ENCODE peak calls at places on chromosomes 12 and 14, in seven cellular contexts. One of them, this sample, is unnamed. For H3K4me1, the result is how much of the 10 kb centered on the place peaks cover.

GRCh38 chr14:23569443-23570151 is 2.0 kb upstream of the AP1G2 start:
- DNase-seq in suprapubic skin: no peak
- DNase-seq in adrenal gland: no peak
- DNase-seq in mammary epithelial cell: peak
- DNase-seq in aorta: no peak
- DNase-seq in colonic mucosa: peak
- DNase-seq in tibial artery: no peak
- DNase-seq in this sample: no peak

GRCh38 chr12:77940011-77940423 is 109.3 kb downstream of the NAV3 start:
- DNase-seq in suprapubic skin: no peak
- DNase-seq in adrenal gland: peak
- DNase-seq in mammary epithelial cell: peak
- DNase-seq in aorta: no peak
- DNase-seq in colonic mucosa: no peak
- DNase-seq in tibial artery: no peak
- DNase-seq in this sample: no peak

GRCh38 chr12:51911788-51912711 is 4.7 kb downstream of the ACVRL1 start:
- DNase-seq in suprapubic skin: no peak
- DNase-seq in adrenal gland: peak
- DNase-seq in mammary epithelial cell: no peak
- DNase-seq in aorta: peak
- DNase-seq in colonic mucosa: peak
- DNase-seq in tibial artery: peak
- DNase-seq in this sample: peak

GRCh38 chr14:100790785-100791667 is 34.9 kb upstream of the MEG3 start:
- DNase-seq in suprapubic skin: no peak
- DNase-seq in adrenal gland: no peak
- DNase-seq in mammary epithelial cell: no peak
- DNase-seq in aorta: peak
- DNase-seq in colonic mucosa: no peak
- DNase-seq in tibial artery: no peak
- DNase-seq in this sample: peak

GRCh38 chr12:66708704-66709443 is 30.0 kb upstream of the GRIP1 start:
- DNase-seq in suprapubic skin: no peak
- DNase-seq in adrenal gland: no peak
- DNase-seq in mammary epithelial cell: no peak
- DNase-seq in aorta: no peak
- DNase-seq in colonic mucosa: no peak
- DNase-seq in tibial artery: no peak
- DNase-seq in this sample: no peak

GRCh38 chr12:76927170-76927784 is 48.5 kb upstream of the CSRP2 start:
- DNase-seq in suprapubic skin: no peak
- DNase-seq in adrenal gland: peak
- DNase-seq in mammary epithelial cell: peak
- DNase-seq in aorta: no peak
- DNase-seq in colonic mucosa: peak
- DNase-seq in tibial artery: peak
- DNase-seq in this sample: no peak

GRCh38 chr12:121652767-121653497 is 16.5 kb downstream of the MORN3 start:
- DNase-seq in suprapubic skin: no peak
- DNase-seq in adrenal gland: no peak
- DNase-seq in mammary epithelial cell: no peak
- DNase-seq in aorta: peak
- DNase-seq in colonic mucosa: no peak
- DNase-seq in tibial artery: peak
- DNase-seq in this sample: peak

GRCh38 chr14:21543426-21544350 is 17.5 kb upstream of the SALL2 start:
- DNase-seq in suprapubic skin: no peak
- DNase-seq in adrenal gland: no peak
- DNase-seq in mammary epithelial cell: no peak
- DNase-seq in aorta: no peak
- DNase-seq in colonic mucosa: no peak
- DNase-seq in tibial artery: no peak
- DNase-seq in this sample: no peak

GRCh38 chr14:52015411-52016030 is 26.2 kb downstream of the RTRAF start:
- DNase-seq in suprapubic skin: no peak
- DNase-seq in adrenal gland: peak
- DNase-seq in mammary epithelial cell: no peak
- DNase-seq in aorta: no peak
- DNase-seq in colonic mucosa: no peak
- DNase-seq in tibial artery: no peak
- DNase-seq in this sample: no peak

GRCh38 chr14:74357585-74357984 is 9.3 kb downstream of the VRTN start:
- DNase-seq in suprapubic skin: no peak
- DNase-seq in adrenal gland: no peak
- DNase-seq in mammary epithelial cell: no peak
- DNase-seq in aorta: no peak
- DNase-seq in colonic mucosa: no peak
- DNase-seq in tibial artery: no peak
- DNase-seq in this sample: no peak

GRCh38 chr12:89873745-89874144 is 165.1 kb upstream of the ATP2B1 start:
- DNase-seq in suprapubic skin: no peak
- DNase-seq in adrenal gland: no peak
- DNase-seq in mammary epithelial cell: no peak
- DNase-seq in aorta: no peak
- DNase-seq in colonic mucosa: no peak
- DNase-seq in tibial artery: no peak
- DNase-seq in this sample: no peak

GRCh38 chr12:779745-780734 is 27.7 kb downstream of the WNK1 start:
- DNase-seq in suprapubic skin: no peak
- DNase-seq in adrenal gland: no peak
- DNase-seq in mammary epithelial cell: peak
- DNase-seq in aorta: no peak
- DNase-seq in colonic mucosa: no peak
- DNase-seq in tibial artery: no peak
- DNase-seq in this sample: no peak

DNA sequence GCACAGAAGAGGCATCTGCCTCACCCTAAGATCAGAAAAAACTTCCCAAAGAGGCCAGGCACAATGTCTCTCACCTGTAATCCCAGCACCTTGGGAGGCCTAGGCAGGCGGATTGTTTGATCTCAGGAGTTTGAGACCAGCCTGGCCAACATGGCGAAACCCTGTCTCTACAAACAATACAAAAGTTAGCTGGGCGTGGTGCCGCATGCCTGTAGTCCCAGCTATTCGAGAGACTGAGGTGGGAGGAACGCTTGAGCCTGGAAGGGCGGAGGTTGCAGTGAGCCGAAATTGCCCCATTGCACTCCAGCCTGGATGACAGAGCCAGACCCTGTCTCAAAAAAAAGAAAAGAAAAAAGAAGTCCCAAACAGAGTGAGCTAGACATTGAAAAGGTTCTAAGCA is 4.5 kb downstream of the ZBTB1 start:
- DNase-seq in suprapubic skin: no peak
- DNase-seq in adrenal gland: no peak
- DNase-seq in mammary epithelial cell: no peak
- DNase-seq in aorta: no peak
- DNase-seq in colonic mucosa: peak
- DNase-seq in tibial artery: no peak
- DNase-seq in this sample: no peak
- H3K4me1 ChIP-seq in suprapubic skin: half or more
- H3K4me1 ChIP-seq in adrenal gland: under half
- H3K4me1 ChIP-seq in mammary epithelial cell: under half
- H3K4me1 ChIP-seq in aorta: under half
- H3K4me1 ChIP-seq in colonic mucosa: under half
- H3K4me1 ChIP-seq in tibial artery: under half
- H3K4me1 ChIP-seq in this sample: under half

GRCh38 chr14:50044040-50044651 is 72.2 kb downstream of the VCPKMT start:
- DNase-seq in suprapubic skin: no peak
- DNase-seq in adrenal gland: no peak
- DNase-seq in mammary epithelial cell: no peak
- DNase-seq in aorta: no peak
- DNase-seq in colonic mucosa: no peak
- DNase-seq in tibial artery: no peak
- DNase-seq in this sample: no peak

GRCh38 chr14:50040905-50041465 is 75.4 kb downstream of the VCPKMT start:
- DNase-seq in suprapubic skin: no peak
- DNase-seq in adrenal gland: no peak
- DNase-seq in mammary epithelial cell: no peak
- DNase-seq in aorta: no peak
- DNase-seq in colonic mucosa: no peak
- DNase-seq in tibial artery: no peak
- DNase-seq in this sample: no peak

GRCh38 chr14:50039734-50040400 is 76.5 kb downstream of the VCPKMT start:
- DNase-seq in suprapubic skin: no peak
- DNase-seq in adrenal gland: peak
- DNase-seq in mammary epithelial cell: peak
- DNase-seq in aorta: peak
- DNase-seq in colonic mucosa: no peak
- DNase-seq in tibial artery: peak
- DNase-seq in this sample: peak

GRCh38 chr14:50040401-50040775 is 76.0 kb downstream of the VCPKMT start:
- DNase-seq in suprapubic skin: no peak
- DNase-seq in adrenal gland: no peak
- DNase-seq in mammary epithelial cell: peak
- DNase-seq in aorta: no peak
- DNase-seq in colonic mucosa: no peak
- DNase-seq in tibial artery: no peak
- DNase-seq in this sample: no peak

DNA sequence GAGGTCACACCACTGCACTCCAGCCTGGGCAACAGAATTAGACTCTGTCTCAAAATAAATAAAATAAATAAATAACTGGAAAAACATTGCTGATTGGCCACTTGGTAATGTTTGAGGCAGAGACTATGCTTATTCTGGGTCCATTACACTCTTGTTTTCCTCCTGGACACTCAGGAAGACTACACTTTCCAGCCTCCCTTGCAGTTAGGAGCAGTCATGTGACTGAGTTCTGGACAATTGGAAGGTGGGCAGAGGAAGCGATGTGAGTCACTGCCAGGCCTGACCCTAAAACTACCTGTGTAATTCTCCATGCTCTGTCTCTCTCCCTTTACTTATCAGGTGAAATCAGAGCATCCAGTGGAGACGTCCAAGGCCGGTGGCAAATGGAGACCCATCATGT is 74.4 kb downstream of the VCPKMT start:
- DNase-seq in suprapubic skin: no peak
- DNase-seq in adrenal gland: no peak
- DNase-seq in mammary epithelial cell: no peak
- DNase-seq in aorta: no peak
- DNase-seq in colonic mucosa: no peak
- DNase-seq in tibial artery: no peak
- DNase-seq in this sample: no peak
- H3K4me1 ChIP-seq in suprapubic skin: half or more
- H3K4me1 ChIP-seq in adrenal gland: under half
- H3K4me1 ChIP-seq in mammary epithelial cell: half or more
- H3K4me1 ChIP-seq in aorta: under half
- H3K4me1 ChIP-seq in colonic mucosa: under half
- H3K4me1 ChIP-seq in tibial artery: under half
- H3K4me1 ChIP-seq in this sample: under half

GRCh38 chr12:2386566-2386965 is 333.8 kb downstream of the CACNA1C start:
- DNase-seq in suprapubic skin: no peak
- DNase-seq in adrenal gland: no peak
- DNase-seq in mammary epithelial cell: no peak
- DNase-seq in aorta: no peak
- DNase-seq in colonic mucosa: no peak
- DNase-seq in tibial artery: no peak
- DNase-seq in this sample: no peak
- H3K4me1 ChIP-seq in suprapubic skin: under half
- H3K4me1 ChIP-seq in adrenal gland: under half
- H3K4me1 ChIP-seq in mammary epithelial cell: under half
- H3K4me1 ChIP-seq in aorta: under half
- H3K4me1 ChIP-seq in colonic mucosa: under half
- H3K4me1 ChIP-seq in tibial artery: under half
- H3K4me1 ChIP-seq in this sample: under half

GRCh38 chr14:69629225-69630127 is 18.1 kb downstream of the SUSD6 start:
- DNase-seq in suprapubic skin: no peak
- DNase-seq in adrenal gland: no peak
- DNase-seq in mammary epithelial cell: no peak
- DNase-seq in aorta: no peak
- DNase-seq in colonic mucosa: no peak
- DNase-seq in tibial artery: no peak
- DNase-seq in this sample: no peak

GRCh38 chr14:69625299-69626131 is 14.1 kb downstream of the SUSD6 start:
- DNase-seq in suprapubic skin: no peak
- DNase-seq in adrenal gland: peak
- DNase-seq in mammary epithelial cell: peak
- DNase-seq in aorta: peak
- DNase-seq in colonic mucosa: peak
- DNase-seq in tibial artery: peak
- DNase-seq in this sample: peak

GRCh38 chr14:69624131-69624530 is 12.7 kb downstream of the SUSD6 start:
- DNase-seq in suprapubic skin: no peak
- DNase-seq in adrenal gland: no peak
- DNase-seq in mammary epithelial cell: no peak
- DNase-seq in aorta: no peak
- DNase-seq in colonic mucosa: no peak
- DNase-seq in tibial artery: no peak
- DNase-seq in this sample: no peak

GRCh38 chr14:69620981-69621380 is 9.6 kb downstream of the SUSD6 start:
- DNase-seq in suprapubic skin: no peak
- DNase-seq in adrenal gland: no peak
- DNase-seq in mammary epithelial cell: no peak
- DNase-seq in aorta: no peak
- DNase-seq in colonic mucosa: no peak
- DNase-seq in tibial artery: no peak
- DNase-seq in this sample: no peak

DNA sequence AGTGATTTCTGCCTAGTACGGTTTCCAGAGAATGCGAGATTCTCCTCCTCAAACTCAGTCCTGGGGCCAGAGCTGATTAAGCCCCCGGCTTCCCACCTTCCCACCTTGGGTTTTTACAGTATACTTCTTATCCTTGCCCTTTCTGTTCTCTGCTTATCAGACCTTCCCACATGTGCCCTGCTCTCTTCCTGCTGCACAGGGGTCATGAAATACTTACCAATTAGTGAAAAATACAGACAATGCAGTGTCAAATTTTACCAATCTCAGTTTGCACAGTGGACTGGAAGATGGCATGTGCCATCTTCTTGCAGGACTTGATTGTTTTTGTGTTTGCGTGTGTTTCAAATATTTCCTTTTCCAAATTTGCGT is 14.7 kb downstream of the SUSD6 start:
- DNase-seq in suprapubic skin: no peak
- DNase-seq in adrenal gland: no peak
- DNase-seq in mammary epithelial cell: no peak
- DNase-seq in aorta: no peak
- DNase-seq in colonic mucosa: no peak
- DNase-seq in tibial artery: no peak
- DNase-seq in this sample: no peak
- H3K4me1 ChIP-seq in suprapubic skin: half or more
- H3K4me1 ChIP-seq in adrenal gland: under half
- H3K4me1 ChIP-seq in mammary epithelial cell: under half
- H3K4me1 ChIP-seq in aorta: under half
- H3K4me1 ChIP-seq in colonic mucosa: under half
- H3K4me1 ChIP-seq in tibial artery: half or more
- H3K4me1 ChIP-seq in this sample: under half